ENCODE peak calls at places on chromosomes 16 and 17, in four cellular contexts. One of them, this sample, is unnamed.

GRCh38 chr17:65193305-65194293 is 56.4 kb downstream of the RGS9 start:
- DNase-seq in prostate gland: no peak
- DNase-seq in cardiac muscle cell: no peak
- DNase-seq in heart right ventricle: no peak
- DNase-seq in this sample: no peak

GRCh38 chr16:54107803-54108202 is 178.8 kb downstream of the IRX3 start:
- DNase-seq in heart right ventricle: no peak
- DNase-seq in prostate gland: no peak
- DNase-seq in cardiac muscle cell: no peak
- DNase-seq in this sample: no peak

GRCh38 chr16:51237861-51238378 is 86.8 kb upstream of the SALL1 start:
- DNase-seq in prostate gland: no peak
- DNase-seq in cardiac muscle cell: no peak
- DNase-seq in heart right ventricle: no peak
- DNase-seq in this sample: no peak

GRCh38 chr17:9900744-9901143 is 4.3 kb downstream of the RCVRN start:
- DNase-seq in prostate gland: no peak
- DNase-seq in cardiac muscle cell: peak; percentile 59
- DNase-seq in heart right ventricle: no peak
- DNase-seq in this sample: no peak

GRCh38 chr16:19168173-19169080 is at the start of gene SYT17:
- DNase-seq in heart right ventricle: peak; percentile 14
- DNase-seq in cardiac muscle cell: no peak
- DNase-seq in prostate gland: peak; percentile 42
- DNase-seq in this sample: no peak

GRCh38 chr16:28821874-28822519 is 802 bp upstream of the ATXN2L start:
- DNase-seq in prostate gland: no peak
- DNase-seq in cardiac muscle cell: no peak
- DNase-seq in heart right ventricle: no peak
- DNase-seq in this sample: no peak

GRCh38 chr16:68790130-68790761 is 53.1 kb upstream of the TANGO6 start:
- DNase-seq in prostate gland: peak; percentile 75
- DNase-seq in cardiac muscle cell: peak; percentile 95
- DNase-seq in heart right ventricle: no peak
- DNase-seq in this sample: no peak

GRCh38 chr16:66490774-66491715 is 58.9 kb downstream of the TK2 start:
- DNase-seq in prostate gland: no peak
- DNase-seq in cardiac muscle cell: no peak
- DNase-seq in heart right ventricle: no peak
- DNase-seq in this sample: no peak

GRCh38 chr16:63921737-63922136 is 1200.1 kb downstream of the CDH11 start:
- DNase-seq in cardiac muscle cell: no peak
- DNase-seq in heart right ventricle: no peak
- DNase-seq in prostate gland: no peak
- DNase-seq in this sample: no peak

GRCh38 chr17:81161536-81161935 is 3.8 kb upstream of the PVALEF start:
- DNase-seq in cardiac muscle cell: no peak
- DNase-seq in heart right ventricle: no peak
- DNase-seq in prostate gland: no peak
- DNase-seq in this sample: no peak

GRCh38 chr16:19138601-19139000 is 24.8 kb downstream of the ITPRIPL2 start:
- DNase-seq in prostate gland: peak; percentile 96
- DNase-seq in heart right ventricle: peak; percentile 82
- DNase-seq in cardiac muscle cell: peak; percentile 71
- DNase-seq in this sample: no peak

GRCh38 chr17:64354824-64355535 is 35.7 kb downstream of the PECAM1 start:
- DNase-seq in heart right ventricle: no peak
- DNase-seq in cardiac muscle cell: peak; percentile 81
- DNase-seq in prostate gland: no peak
- DNase-seq in this sample: no peak

GRCh38 chr17:38583833-38584349 is 21.9 kb downstream of the SRCIN1 start:
- DNase-seq in heart right ventricle: no peak
- DNase-seq in cardiac muscle cell: no peak
- DNase-seq in prostate gland: no peak
- DNase-seq in this sample: no peak

GRCh38 chr16:10688726-10689125 is 6.0 kb downstream of the TEKT5 start:
- DNase-seq in cardiac muscle cell: no peak
- DNase-seq in prostate gland: no peak
- DNase-seq in heart right ventricle: no peak
- DNase-seq in this sample: no peak

GRCh38 chr17:72725432-72726068 is 366.9 kb downstream of the SLC39A11 start:
- DNase-seq in cardiac muscle cell: peak; percentile 69
- DNase-seq in prostate gland: peak; percentile 66
- DNase-seq in heart right ventricle: peak; percentile 23
- DNase-seq in this sample: peak; percentile 34

GRCh38 chr17:79839363-79840203 is at the start of gene CBX4:
- DNase-seq in prostate gland: peak; percentile 96
- DNase-seq in cardiac muscle cell: peak; percentile 97
- DNase-seq in heart right ventricle: peak; percentile 94
- DNase-seq in this sample: peak; percentile 73

GRCh38 chr16:88353691-88354090 is 29.1 kb upstream of the ZNF469 start:
- DNase-seq in cardiac muscle cell: no peak
- DNase-seq in prostate gland: no peak
- DNase-seq in heart right ventricle: no peak
- DNase-seq in this sample: no peak

GRCh38 chr16:89375021-89375420 is 115.3 kb downstream of the ANKRD11 start:
- DNase-seq in cardiac muscle cell: no peak
- DNase-seq in prostate gland: no peak
- DNase-seq in heart right ventricle: no peak
- DNase-seq in this sample: no peak

GRCh38 chr17:68621065-68621464 is 19.9 kb upstream of the FAM20A start:
- DNase-seq in prostate gland: no peak
- DNase-seq in heart right ventricle: no peak
- DNase-seq in cardiac muscle cell: no peak
- DNase-seq in this sample: no peak

GRCh38 chr17:78591263-78591671 is 14.1 kb upstream of the DNAH17 start:
- DNase-seq in prostate gland: no peak
- DNase-seq in heart right ventricle: no peak
- DNase-seq in cardiac muscle cell: no peak
- DNase-seq in this sample: no peak

GRCh38 chr17:75088902-75089417 is 1.2 kb downstream of the SLC16A5 start:
- DNase-seq in heart right ventricle: peak; percentile 21
- DNase-seq in prostate gland: no peak
- DNase-seq in cardiac muscle cell: no peak
- DNase-seq in this sample: no peak

GRCh38 chr16:87930456-87930855 is 5.9 kb downstream of the CA5A start:
- DNase-seq in prostate gland: no peak
- DNase-seq in cardiac muscle cell: peak; percentile 32
- DNase-seq in heart right ventricle: no peak
- DNase-seq in this sample: no peak

GRCh38 chr17:56174421-56174820 is 21.1 kb downstream of the ANKFN1 start:
- DNase-seq in heart right ventricle: no peak
- DNase-seq in prostate gland: no peak
- DNase-seq in cardiac muscle cell: no peak
- DNase-seq in this sample: no peak

GRCh38 chr16:31527617-31528287 is at the start of gene AHSP:
- DNase-seq in heart right ventricle: no peak
- DNase-seq in cardiac muscle cell: no peak
- DNase-seq in prostate gland: no peak
- DNase-seq in this sample: no peak

GRCh38 chr17:37446027-37446426 is 39.3 kb downstream of the TADA2A start:
- DNase-seq in cardiac muscle cell: no peak
- DNase-seq in prostate gland: no peak
- DNase-seq in heart right ventricle: no peak
- DNase-seq in this sample: no peak

GRCh38 chr17:72421128-72422092 is 300.6 kb downstream of the SOX9 start:
- DNase-seq in heart right ventricle: no peak
- DNase-seq in prostate gland: peak; percentile 60
- DNase-seq in cardiac muscle cell: peak; percentile 88
- DNase-seq in this sample: no peak

GRCh38 chr16:83200005-83200779 is 573.4 kb downstream of the CDH13 start:
- DNase-seq in prostate gland: no peak
- DNase-seq in cardiac muscle cell: peak; percentile 8
- DNase-seq in heart right ventricle: peak; percentile 5
- DNase-seq in this sample: peak; percentile 16

GRCh38 chr16:77276686-77277085 is 77.5 kb downstream of the SYCE1L start:
- DNase-seq in cardiac muscle cell: no peak
- DNase-seq in prostate gland: no peak
- DNase-seq in heart right ventricle: no peak
- DNase-seq in this sample: no peak

GRCh38 chr17:67324330-67324729 is 42.0 kb downstream of the PSMD12 start:
- DNase-seq in cardiac muscle cell: no peak
- DNase-seq in heart right ventricle: no peak
- DNase-seq in prostate gland: no peak
- DNase-seq in this sample: no peak

GRCh38 chr16:9723136-9723535 is 459.1 kb downstream of the GRIN2A start:
- DNase-seq in prostate gland: no peak
- DNase-seq in heart right ventricle: no peak
- DNase-seq in cardiac muscle cell: no peak
- DNase-seq in this sample: no peak

GRCh38 chr17:36773039-36773438 is 164.2 kb upstream of the LHX1 start:
- DNase-seq in prostate gland: no peak
- DNase-seq in heart right ventricle: no peak
- DNase-seq in cardiac muscle cell: no peak
- DNase-seq in this sample: no peak

GRCh38 chr16:81901483-81901882 is 109.8 kb downstream of the SDR42E1 start:
- DNase-seq in cardiac muscle cell: no peak
- DNase-seq in heart right ventricle: peak; percentile 22
- DNase-seq in prostate gland: peak; percentile 68
- DNase-seq in this sample: no peak

GRCh38 chr16:75109732-75110243 is 6.8 kb downstream of the LDHD start:
- DNase-seq in cardiac muscle cell: no peak
- DNase-seq in heart right ventricle: peak; percentile 78
- DNase-seq in prostate gland: no peak
- DNase-seq in this sample: no peak

GRCh38 chr16:57757883-57758282 is 22.3 kb downstream of the KATNB1 start:
- DNase-seq in prostate gland: no peak
- DNase-seq in heart right ventricle: no peak
- DNase-seq in cardiac muscle cell: no peak
- DNase-seq in this sample: no peak
- H3K27ac ChIP-seq in prostate gland: no peak overlapping the region
- H3K27ac ChIP-seq in heart right ventricle: peak overlapping the region; percentile 80
- H3K27ac ChIP-seq in cardiac muscle cell: no peak overlapping the region
- H3K27ac ChIP-seq in this sample: no peak overlapping the region

GRCh38 chr17:4104506-4104905 is 38.3 kb downstream of the ZZEF1 start:
- DNase-seq in heart right ventricle: no peak
- DNase-seq in cardiac muscle cell: no peak
- DNase-seq in prostate gland: no peak
- DNase-seq in this sample: no peak

GRCh38 chr17:4101127-4101798 is 41.6 kb downstream of the ZZEF1 start:
- DNase-seq in prostate gland: no peak
- DNase-seq in heart right ventricle: peak; percentile 11
- DNase-seq in cardiac muscle cell: peak; percentile 53
- DNase-seq in this sample: peak; percentile 12

GRCh38 chr17:4101799-4102405 is 40.9 kb downstream of the ZZEF1 start:
- DNase-seq in prostate gland: no peak
- DNase-seq in heart right ventricle: no peak
- DNase-seq in cardiac muscle cell: no peak
- DNase-seq in this sample: no peak

GRCh38 chr17:4097165-4097960 is 45.5 kb downstream of the ZZEF1 start:
- DNase-seq in heart right ventricle: no peak
- DNase-seq in cardiac muscle cell: no peak
- DNase-seq in prostate gland: no peak
- DNase-seq in this sample: no peak

GRCh38 chr17:4098516-4099209 is 44.2 kb downstream of the ZZEF1 start:
- DNase-seq in cardiac muscle cell: no peak
- DNase-seq in prostate gland: no peak
- DNase-seq in heart right ventricle: no peak
- DNase-seq in this sample: no peak
- H3K27ac ChIP-seq in cardiac muscle cell: no peak overlapping the region
- H3K27ac ChIP-seq in prostate gland: no peak overlapping the region
- H3K27ac ChIP-seq in heart right ventricle: no peak overlapping the region
- H3K27ac ChIP-seq in this sample: no peak overlapping the region

GRCh38 chr16:49000594-49000993 is 281.0 kb downstream of the CBLN1 start:
- DNase-seq in heart right ventricle: no peak
- DNase-seq in cardiac muscle cell: no peak
- DNase-seq in prostate gland: no peak
- DNase-seq in this sample: no peak
- H3K27ac ChIP-seq in heart right ventricle: no peak overlapping the region
- H3K27ac ChIP-seq in cardiac muscle cell: no peak overlapping the region
- H3K27ac ChIP-seq in prostate gland: no peak overlapping the region
- H3K27ac ChIP-seq in this sample: no peak overlapping the region

DNA sequence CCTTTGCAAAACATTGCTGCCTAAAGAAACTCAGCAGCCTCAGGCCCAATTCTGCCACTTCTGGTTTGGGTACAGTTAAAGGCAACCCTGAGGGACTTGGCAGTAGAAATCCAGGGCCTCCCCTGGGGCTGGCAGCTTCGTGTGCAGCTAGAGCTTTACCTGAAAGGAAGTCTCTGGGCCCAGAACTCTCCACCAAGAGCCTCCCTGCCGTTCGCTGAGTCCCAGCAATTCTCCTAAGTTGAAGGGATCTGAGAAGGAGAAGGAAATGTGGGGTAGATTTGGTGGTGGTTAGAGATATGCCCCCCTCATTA is 27.7 kb downstream of the STH start:
- DNase-seq in cardiac muscle cell: no peak
- DNase-seq in heart right ventricle: no peak
- DNase-seq in prostate gland: no peak
- DNase-seq in this sample: no peak
- H3K27ac ChIP-seq in cardiac muscle cell: peak overlapping the region; percentile 31
- H3K27ac ChIP-seq in heart right ventricle: peak overlapping the region; percentile 41
- H3K27ac ChIP-seq in prostate gland: no peak overlapping the region
- H3K27ac ChIP-seq in this sample: peak overlapping the region; percentile 40

This sample was measured in substantia nigra.